ENCODE peak calls at places on chromosomes 4 and X, in six cellular contexts. Y is astrocyte of the spinal cord, J is ecto neural progenitor cell, L is H1, B is hippocampal formation, F is AG09319. V is an unnamed sample.

GRCh38 chr4:140856692-140857091 is 100.5 kb upstream of the TBC1D9 start:
- DNase-seq in Y (peak), J (no peak), L (no peak), B (no peak), F (peak), V (peak)

GRCh38 chr4:173257732-173258717 is 76.1 kb downstream of the HMGB2 start:
- DNase-seq in Y (peak), L (no peak), J (peak), B (peak), F (no peak), V (peak)

GRCh38 chrX:44245730-44246129 is 97.7 kb downstream of the EFHC2 start:
- DNase-seq in Y (no peak), L (no peak), B (no peak), F (no peak), J (no peak), V (no peak)

GRCh38 chr4:123588631-123589223 is 192.1 kb downstream of the SPRY1 start:
- DNase-seq in B (no peak), J (no peak), Y (peak), F (no peak), L (no peak), V (no peak)

GRCh38 chr4:115294717-115295116 is 181.3 kb upstream of the NDST4 start:
- DNase-seq in L (no peak), B (no peak), J (no peak), Y (no peak), F (no peak), V (no peak)

GRCh38 chrX:73851014-73852009 is 288.3 kb downstream of the CHIC1 start:
- DNase-seq in Y (peak), L (no peak), B (no peak), J (no peak), F (peak), V (no peak)

GRCh38 chr4:40327340-40327739 is 7.8 kb upstream of the CHRNA9 start:
- DNase-seq in J (no peak), Y (no peak), B (no peak), L (no peak), F (no peak), V (no peak)

GRCh38 chr4:31366041-31366440 is 645.9 kb downstream of the PCDH7 start:
- DNase-seq in L (no peak), Y (peak), F (no peak), J (no peak), B (no peak), V (peak)